ENCODE peak calls at places on chromosomes 3 and 15, in eight cellular contexts. O, K, P, H, A, N, X and D are unnamed samples.

GRCh38 chr3:57862894-57863293 is 106.8 kb downstream of the SLMAP start:
- DNase-seq in X (no peak), A (no peak), K (no peak), P (no peak), N (no peak), O (no peak), H (no peak), D (no peak)

GRCh38 chr15:74725241-74725774 is at the start of gene CYP1A1:
- DNase-seq in O (no peak), H (no peak), P (no peak), N (peak; percentile 27), X (no peak), K (no peak), A (peak; percentile 68), D (no peak)

GRCh38 chr3:136195258-136196063 is 674 bp downstream of the MSL2 start:
- DNase-seq in N (peak; percentile 58), P (peak; percentile 68), X (peak; percentile 68), H (no peak), K (peak; percentile 79), A (peak; percentile 84), O (peak; percentile 77), D (peak; percentile 86)

GRCh38 chr3:42134867-42135464 is 43.8 kb downstream of the TRAK1 start:
- DNase-seq in N (no peak), X (no peak), P (peak; percentile 62), H (no peak), A (no peak), K (no peak), O (no peak), D (no peak)

GRCh38 chr15:38535451-38536200 is 29.0 kb downstream of the RASGRP1 start:
- DNase-seq in O (no peak), K (peak; percentile 22), P (no peak), H (no peak), X (no peak), N (no peak), A (no peak), D (peak; percentile 29)

GRCh38 chr3:69082805-69083204 is 1.9 kb upstream of the ARL6IP5 start:
- DNase-seq in X (peak; percentile 81), H (no peak), P (no peak), N (no peak), A (no peak), K (no peak), O (peak; percentile 77), D (peak; percentile 89)

GRCh38 chr3:112128843-112129727 is 4.0 kb downstream of the GCSAM start:
- DNase-seq in N (no peak), K (no peak), H (no peak), A (peak; percentile 69), O (peak; percentile 65), X (no peak), P (no peak), D (peak; percentile 21)

GRCh38 chr3:30720586-30721313 is 114.3 kb downstream of the TGFBR2 start:
- DNase-seq in P (no peak), N (no peak), H (peak; percentile 56), O (no peak), K (no peak), X (peak; percentile 42), A (no peak), D (no peak)

GRCh38 chr15:26773917-26774316 is 1.1 kb upstream of the GABRB3 start:
- DNase-seq in O (no peak), N (no peak), A (peak; percentile 82), X (no peak), H (no peak), K (no peak), P (no peak), D (no peak)

GRCh38 chr3:41653575-41654239 is 308.2 kb downstream of the ULK4 start:
- DNase-seq in P (no peak), O (no peak), H (no peak), N (no peak), K (no peak), A (no peak), X (no peak), D (peak; percentile 24)

GRCh38 chr3:12897537-12898289 is 56.3 kb upstream of the RPL32 start:
- DNase-seq in N (no peak), P (no peak), H (no peak), X (no peak), O (no peak), K (no peak), A (no peak), D (no peak)

GRCh38 chr15:68346986-68347385 is 69.4 kb downstream of the FEM1B start:
- DNase-seq in P (no peak), H (no peak), X (no peak), N (no peak), A (no peak), K (no peak), O (no peak), D (no peak)

GRCh38 chr3:197847866-197848401 is 56.9 kb downstream of the LRCH3 start:
- DNase-seq in N (no peak), X (no peak), O (no peak), A (no peak), K (no peak), H (no peak), P (no peak), D (no peak)

GRCh38 chr3:45343947-45344346 is 44.4 kb upstream of the LARS2 start:
- DNase-seq in H (no peak), A (peak; percentile 71), P (no peak), N (no peak), K (no peak), X (no peak), O (no peak), D (peak; percentile 32)

GRCh38 chr3:126782554-126782953 is 78.5 kb downstream of the CHCHD6 start:
- DNase-seq in N (no peak), P (no peak), K (no peak), O (no peak), A (peak; percentile 19), H (peak; percentile 70), X (peak; percentile 91), D (peak; percentile 91)

GRCh38 chr3:79367066-79367465 is 400.7 kb downstream of the ROBO1 start:
- DNase-seq in K (no peak), N (no peak), P (no peak), O (no peak), H (peak; percentile 4), X (peak; percentile 42), A (no peak), D (peak; percentile 90)

GRCh38 chr3:9690451-9691450 is 12.9 kb upstream of the CPNE9 start:
- DNase-seq in X (no peak), P (no peak), K (no peak), O (peak; percentile 68), H (no peak), N (no peak), A (no peak), D (peak; percentile 12)

GRCh38 chr3:100954199-100954935 is 38.9 kb downstream of the ABI3BP start:
- DNase-seq in O (no peak), A (no peak), K (no peak), H (no peak), P (no peak), X (no peak), N (no peak), D (no peak)

GRCh38 chr3:36496734-36497133 is 116.4 kb downstream of the STAC start:
- DNase-seq in K (no peak), O (no peak), N (no peak), P (no peak), H (no peak), A (no peak), X (peak; percentile 36), D (peak; percentile 57)
- H3K4me3 ChIP-seq in K (no peak overlapping the region), O (no peak overlapping the region), N (no peak overlapping the region), P (no peak overlapping the region), H (no peak overlapping the region), A (no peak overlapping the region), X (no peak overlapping the region), D (no peak overlapping the region)

GRCh38 chr15:25736451-25736850 is 126.7 kb downstream of the ATP10A start:
- DNase-seq in H (no peak), P (no peak), K (no peak), X (no peak), O (no peak), N (no peak), A (no peak), D (no peak)

GRCh38 chr15:25734680-25735355 is 128.3 kb downstream of the ATP10A start:
- DNase-seq in A (no peak), X (no peak), H (no peak), K (no peak), O (no peak), N (no peak), P (no peak), D (peak; percentile 59)

GRCh38 chr15:25737218-25737643 is 125.9 kb downstream of the ATP10A start:
- DNase-seq in X (peak; percentile 11), H (no peak), A (no peak), N (peak; percentile 62), P (no peak), O (no peak), K (no peak), D (no peak)

GRCh38 chr15:25733856-25734679 is 129.1 kb downstream of the ATP10A start:
- DNase-seq in X (no peak), P (no peak), K (no peak), N (no peak), H (no peak), A (no peak), O (no peak), D (no peak)

GRCh38 chr15:25735550-25736384 is 127.4 kb downstream of the ATP10A start:
- DNase-seq in H (no peak), K (no peak), O (no peak), A (no peak), N (no peak), P (no peak), X (no peak), D (no peak)
- TF ChIP-seq CTCF in H (no peak), K (no peak), O (no peak), A (no peak), N (no peak), P (no peak), X (no peak), D (no peak)

DNA sequence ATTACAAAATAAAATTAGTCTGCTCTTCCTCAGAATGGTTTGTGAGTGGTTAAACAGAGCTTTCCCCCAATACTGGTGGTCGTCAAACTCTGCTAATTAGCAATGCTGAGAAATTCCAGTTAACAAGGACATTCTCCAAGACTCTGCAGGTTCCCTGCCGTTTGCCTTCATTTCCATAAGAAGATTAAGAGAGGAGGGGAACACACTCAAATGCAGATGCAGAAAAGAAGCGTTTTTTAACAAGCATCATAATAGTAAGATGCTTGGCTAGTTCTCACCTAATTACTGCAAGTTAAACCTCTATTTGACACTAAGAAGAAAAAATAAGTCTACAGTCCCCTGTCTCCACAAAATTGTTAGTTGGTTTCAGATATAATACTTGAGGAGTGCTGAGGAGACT is 3.7 kb upstream of the SOX2 start:
- DNase-seq in K (no peak), N (no peak), O (no peak), H (no peak), P (no peak), X (no peak), A (peak; percentile 82), D (no peak)
- H3K4me3 ChIP-seq in K (no peak overlapping the region), N (no peak overlapping the region), O (no peak overlapping the region), H (no peak overlapping the region), P (no peak overlapping the region), X (no peak overlapping the region), A (peak overlapping the region; percentile 23), D (no peak overlapping the region)

DNA sequence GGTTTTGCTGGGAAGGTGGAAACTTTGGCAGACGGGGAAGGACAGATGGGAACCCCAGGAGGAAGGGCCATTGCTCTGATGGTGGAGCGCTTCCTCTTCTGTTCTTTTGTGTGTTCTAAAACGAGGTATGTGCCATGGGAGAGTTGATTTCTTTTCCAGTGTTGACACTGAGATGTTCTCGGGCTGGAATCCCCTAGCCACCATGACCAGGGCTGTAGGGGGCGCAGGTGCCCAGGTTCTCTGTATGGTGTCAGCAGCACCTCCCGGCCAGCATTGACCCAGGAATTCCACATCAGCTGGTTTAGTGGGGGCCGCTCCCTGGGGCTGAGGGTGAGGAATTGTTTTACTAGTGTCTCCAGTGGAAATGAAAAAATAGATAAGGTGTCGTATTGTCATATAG is 34.3 kb upstream of the ACAD9 start:
- DNase-seq in H (no peak), X (no peak), O (peak; percentile 20), P (no peak), K (no peak), A (peak; percentile 73), N (no peak), D (no peak)
- TF ChIP-seq CTCF in H (peak; percentile 20), X (peak; percentile 5), O (no peak), P (no peak), K (no peak), A (peak; percentile 57), N (no peak), D (no peak)